ENCODE peak calls at places on chromosomes 4 and X, in nine cellular contexts. I is choroid plexus epithelial cell; H is CD4-positive, alpha-beta T cell; T is frontal cortex; A is iris pigment epithelial cell; B is effector memory CD8-positive, alpha-beta T cell; K is islet precursor cell; V is BE2C; R is neuronal stem cell. U is an unnamed sample.

GRCh38 chrX:68831405-68832100 is 2.7 kb downstream of the EFNB1 start:
- DNase-seq in I (no peak), H (no peak), T (no peak), A (no peak), B (no peak), K (no peak), V (no peak), R (no peak), U (no peak)

GRCh38 chrX:39242187-39242586 is 440.9 kb downstream of the MID1IP1 start:
- DNase-seq in I (peak), H (no peak), T (no peak), A (peak), B (no peak), K (peak), V (peak), R (no peak), U (peak)

GRCh38 chr4:1503583-1504471 is 97.6 kb upstream of the NKX1-1 start:
- DNase-seq in I (no peak), H (no peak), T (no peak), A (no peak), B (no peak), K (peak), V (peak), R (no peak), U (no peak)

GRCh38 chr4:38924266-38924827 is 56.7 kb downstream of the FAM114A1 start:
- DNase-seq in I (no peak), H (no peak), T (no peak), A (no peak), B (no peak), K (no peak), V (no peak), R (peak), U (no peak)

GRCh38 chrX:1649623-1650022 is 34.8 kb downstream of the ASMT start:
- DNase-seq in I (peak), H (no peak), T (no peak), A (peak), B (no peak), K (no peak), V (no peak), R (peak), U (no peak)

GRCh38 chr4:56506110-56506705 is 617 bp downstream of the ARL9 start:
- DNase-seq in I (peak), H (no peak), T (no peak), A (peak), B (no peak), K (no peak), V (peak), R (peak), U (peak)

GRCh38 chrX:119516157-119516702 is 48.0 kb downstream of the SLC25A5 start:
- DNase-seq in I (peak), H (peak), T (peak), A (peak), B (peak), K (peak), V (peak), R (peak), U (peak)

GRCh38 chr4:122555216-122555615 is 65.7 kb downstream of the IL21 start:
- DNase-seq in I (peak), H (no peak), T (no peak), A (peak), B (no peak), K (no peak), V (no peak), R (no peak), U (no peak)

GRCh38 chrX:13836575-13836974 is 19.7 kb upstream of the GPM6B start:
- DNase-seq in I (no peak), H (no peak), T (no peak), A (no peak), B (no peak), K (no peak), V (no peak), R (no peak), U (peak)